ENCODE peak calls at places on chromosomes 11 and 22, in seven cellular contexts. One of them, this sample, is unnamed.

GRCh38 chr11:90330632-90331031 is 107.8 kb upstream of the CHORDC1 start:
- DNase-seq in H9: no peak
- DNase-seq in IMR-90: no peak
- DNase-seq in neuronal stem cell: no peak
- DNase-seq in mesenchymal stem cell: no peak
- DNase-seq in mesendoderm: no peak
- DNase-seq in H1: no peak
- DNase-seq in this sample: no peak

GRCh38 chr11:78961938-78962701 is 387.5 kb upstream of the NARS2 start:
- DNase-seq in H9: peak
- DNase-seq in IMR-90: peak
- DNase-seq in neuronal stem cell: peak
- DNase-seq in mesenchymal stem cell: peak
- DNase-seq in mesendoderm: peak
- DNase-seq in H1: peak
- DNase-seq in this sample: no peak

GRCh38 chr11:119797137-119797611 is 68.2 kb upstream of the NECTIN1 start:
- DNase-seq in H9: no peak
- DNase-seq in IMR-90: no peak
- DNase-seq in neuronal stem cell: peak
- DNase-seq in mesenchymal stem cell: no peak
- DNase-seq in mesendoderm: no peak
- DNase-seq in H1: no peak
- DNase-seq in this sample: no peak

GRCh38 chr22:30036656-30037055 is 43.6 kb upstream of the HORMAD2 start:
- DNase-seq in H9: no peak
- DNase-seq in IMR-90: peak
- DNase-seq in neuronal stem cell: no peak
- DNase-seq in mesenchymal stem cell: peak
- DNase-seq in mesendoderm: peak
- DNase-seq in H1: no peak
- DNase-seq in this sample: peak

GRCh38 chr11:134414772-134415765 is 3.0 kb upstream of the B3GAT1 start:
- DNase-seq in H9: no peak
- DNase-seq in IMR-90: no peak
- DNase-seq in neuronal stem cell: no peak
- DNase-seq in mesenchymal stem cell: no peak
- DNase-seq in mesendoderm: no peak
- DNase-seq in H1: no peak
- DNase-seq in this sample: no peak

GRCh38 chr11:75867778-75868374 is 52.9 kb downstream of the UVRAG start:
- DNase-seq in H9: no peak
- DNase-seq in IMR-90: peak
- DNase-seq in neuronal stem cell: peak
- DNase-seq in mesenchymal stem cell: peak
- DNase-seq in mesendoderm: peak
- DNase-seq in H1: no peak
- DNase-seq in this sample: peak

GRCh38 chr22:17158568-17159503 is at the start of gene HDHD5:
- DNase-seq in H9: peak
- DNase-seq in IMR-90: peak
- DNase-seq in neuronal stem cell: peak
- DNase-seq in mesenchymal stem cell: peak
- DNase-seq in mesendoderm: peak
- DNase-seq in H1: peak
- DNase-seq in this sample: peak

GRCh38 chr11:107702109-107702660 is 9.7 kb downstream of the SLN start:
- DNase-seq in H9: no peak
- DNase-seq in IMR-90: no peak
- DNase-seq in neuronal stem cell: no peak
- DNase-seq in mesenchymal stem cell: peak
- DNase-seq in mesendoderm: peak
- DNase-seq in H1: no peak
- DNase-seq in this sample: peak

GRCh38 chr11:27518522-27518921 is 12.0 kb upstream of the LIN7C start:
- DNase-seq in H9: no peak
- DNase-seq in IMR-90: no peak
- DNase-seq in neuronal stem cell: no peak
- DNase-seq in mesenchymal stem cell: no peak
- DNase-seq in mesendoderm: no peak
- DNase-seq in H1: no peak
- DNase-seq in this sample: no peak

GRCh38 chr11:120130991-120131760 is 6.7 kb downstream of the TRIM29 start:
- DNase-seq in H9: no peak
- DNase-seq in IMR-90: no peak
- DNase-seq in neuronal stem cell: no peak
- DNase-seq in mesenchymal stem cell: no peak
- DNase-seq in mesendoderm: no peak
- DNase-seq in H1: peak
- DNase-seq in this sample: no peak

GRCh38 chr11:79564288-79564925 is 123.6 kb upstream of the TENM4 start:
- DNase-seq in H9: no peak
- DNase-seq in IMR-90: no peak
- DNase-seq in neuronal stem cell: no peak
- DNase-seq in mesenchymal stem cell: no peak
- DNase-seq in mesendoderm: no peak
- DNase-seq in H1: no peak
- DNase-seq in this sample: no peak

GRCh38 chr11:112593440-112593839 is 332.8 kb upstream of the PLET1 start:
- DNase-seq in H9: no peak
- DNase-seq in IMR-90: no peak
- DNase-seq in neuronal stem cell: no peak
- DNase-seq in mesenchymal stem cell: no peak
- DNase-seq in mesendoderm: no peak
- DNase-seq in H1: no peak
- DNase-seq in this sample: no peak

GRCh38 chr11:118625976-118626375 is 18.6 kb downstream of the PHLDB1 start:
- DNase-seq in H9: peak
- DNase-seq in IMR-90: no peak
- DNase-seq in neuronal stem cell: no peak
- DNase-seq in mesenchymal stem cell: peak
- DNase-seq in mesendoderm: peak
- DNase-seq in H1: no peak
- DNase-seq in this sample: no peak

GRCh38 chr11:86459682-86460460 is 85.2 kb downstream of the CCDC81 start:
- DNase-seq in H9: peak
- DNase-seq in IMR-90: peak
- DNase-seq in neuronal stem cell: no peak
- DNase-seq in mesenchymal stem cell: peak
- DNase-seq in mesendoderm: peak
- DNase-seq in H1: no peak
- DNase-seq in this sample: no peak

GRCh38 chr11:65595921-65596281 is 301 bp upstream of the KCNK7 start:
- DNase-seq in H9: no peak
- DNase-seq in IMR-90: no peak
- DNase-seq in neuronal stem cell: no peak
- DNase-seq in mesenchymal stem cell: no peak
- DNase-seq in mesendoderm: no peak
- DNase-seq in H1: no peak
- DNase-seq in this sample: no peak

GRCh38 chr11:93997741-93998140 is 23.4 kb upstream of the HEPHL1 start:
- DNase-seq in H9: no peak
- DNase-seq in IMR-90: no peak
- DNase-seq in neuronal stem cell: no peak
- DNase-seq in mesenchymal stem cell: no peak
- DNase-seq in mesendoderm: no peak
- DNase-seq in H1: no peak
- DNase-seq in this sample: no peak
- H3K18ac ChIP-seq in H9: no peak
- H3K18ac ChIP-seq in IMR-90: no peak
- H3K18ac ChIP-seq in neuronal stem cell: no peak
- H3K18ac ChIP-seq in mesenchymal stem cell: no peak
- H3K18ac ChIP-seq in mesendoderm: no peak
- H3K18ac ChIP-seq in H1: no peak
- H3K18ac ChIP-seq in this sample: no peak

DNA sequence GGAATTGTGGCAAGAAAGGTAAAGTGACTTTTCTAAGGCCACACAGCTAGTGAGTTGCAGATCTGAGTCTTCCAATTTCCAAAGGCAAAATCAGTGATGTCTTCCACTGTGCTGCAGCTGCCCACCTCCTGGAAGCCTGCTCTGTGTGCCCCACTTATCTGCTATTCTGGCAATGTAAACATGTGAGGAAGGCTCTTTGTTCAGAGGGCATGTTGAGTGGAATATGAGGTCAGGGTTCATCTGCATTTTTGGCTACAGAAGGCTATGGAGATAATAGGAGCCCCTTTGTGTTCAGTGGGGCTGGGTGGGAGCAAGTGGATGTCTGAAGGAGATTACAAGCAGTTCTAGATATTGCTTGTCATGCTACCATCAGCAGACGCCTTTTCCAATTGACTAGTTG is 396.2 kb downstream of the BUD13 start:
- DNase-seq in H9: no peak
- DNase-seq in IMR-90: no peak
- DNase-seq in neuronal stem cell: no peak
- DNase-seq in mesenchymal stem cell: no peak
- DNase-seq in mesendoderm: no peak
- DNase-seq in H1: no peak
- DNase-seq in this sample: no peak
- H3K4ac ChIP-seq in H9: no peak
- H3K4ac ChIP-seq in IMR-90: no peak
- H3K4ac ChIP-seq in neuronal stem cell: no peak
- H3K4ac ChIP-seq in mesenchymal stem cell: no peak
- H3K4ac ChIP-seq in mesendoderm: no peak
- H3K4ac ChIP-seq in H1: no peak
- H3K4ac ChIP-seq in this sample: no peak

GRCh38 chr11:57172031-57172430 is 9.7 kb upstream of the LRRC55 start:
- DNase-seq in H9: no peak
- DNase-seq in IMR-90: no peak
- DNase-seq in neuronal stem cell: no peak
- DNase-seq in mesenchymal stem cell: no peak
- DNase-seq in mesendoderm: no peak
- DNase-seq in H1: no peak
- DNase-seq in this sample: no peak
- H2BK5ac ChIP-seq in H9: no peak
- H2BK5ac ChIP-seq in IMR-90: no peak
- H2BK5ac ChIP-seq in neuronal stem cell: no peak
- H2BK5ac ChIP-seq in mesenchymal stem cell: no peak
- H2BK5ac ChIP-seq in mesendoderm: no peak
- H2BK5ac ChIP-seq in H1: no peak
- H2BK5ac ChIP-seq in this sample: no peak

GRCh38 chr22:49406047-49406650 is 421.5 kb downstream of the BRD1 start:
- DNase-seq in H9: peak
- DNase-seq in IMR-90: no peak
- DNase-seq in neuronal stem cell: no peak
- DNase-seq in mesenchymal stem cell: no peak
- DNase-seq in mesendoderm: no peak
- DNase-seq in H1: no peak
- DNase-seq in this sample: no peak
- H3K18ac ChIP-seq in H9: no peak
- H3K18ac ChIP-seq in IMR-90: no peak
- H3K18ac ChIP-seq in neuronal stem cell: no peak
- H3K18ac ChIP-seq in mesenchymal stem cell: no peak
- H3K18ac ChIP-seq in mesendoderm: no peak
- H3K18ac ChIP-seq in H1: no peak
- H3K18ac ChIP-seq in this sample: no peak

DNA sequence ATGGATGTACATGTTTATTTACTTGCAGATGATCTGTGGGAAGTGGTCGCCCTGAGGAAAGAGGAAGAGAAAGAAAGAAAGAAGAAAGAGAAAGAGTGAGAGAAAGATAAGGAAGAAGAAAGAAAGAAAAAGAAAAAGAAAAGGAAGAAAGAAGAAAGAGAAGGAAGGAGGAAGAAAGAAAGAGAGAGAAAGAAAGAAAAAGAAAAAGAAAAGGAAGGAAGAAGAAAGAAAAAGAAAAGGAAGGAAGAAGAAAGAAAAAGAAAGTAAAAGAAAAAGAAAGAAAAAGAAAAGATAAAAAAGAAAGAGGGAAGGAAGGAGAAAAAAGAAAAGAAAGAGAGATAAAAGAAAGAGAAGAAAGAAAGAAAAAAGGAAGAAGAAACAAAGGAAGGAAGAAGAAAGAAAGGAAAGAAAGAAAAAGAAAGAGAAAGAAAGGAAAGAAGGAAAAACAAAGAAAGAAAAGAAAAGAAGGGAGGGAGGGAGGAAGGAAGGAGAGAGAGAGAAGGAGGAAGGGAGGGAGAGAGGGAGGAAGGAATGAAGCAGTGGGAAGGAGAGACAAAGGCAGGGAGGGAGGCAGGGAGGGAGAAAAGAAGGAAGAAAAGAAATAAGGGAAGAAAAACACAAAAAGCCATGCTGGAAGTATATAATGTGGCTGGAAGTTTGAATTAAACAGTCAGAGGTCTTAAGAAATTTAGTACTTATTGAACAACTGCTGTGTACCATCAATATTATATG is 976.6 kb downstream of the FAM181B start:
- DNase-seq in H9: no peak
- DNase-seq in IMR-90: no peak
- DNase-seq in neuronal stem cell: no peak
- DNase-seq in mesenchymal stem cell: no peak
- DNase-seq in mesendoderm: no peak
- DNase-seq in H1: no peak
- DNase-seq in this sample: no peak
- H3K4ac ChIP-seq in H9: no peak
- H3K4ac ChIP-seq in IMR-90: no peak
- H3K4ac ChIP-seq in neuronal stem cell: no peak
- H3K4ac ChIP-seq in mesenchymal stem cell: no peak
- H3K4ac ChIP-seq in mesendoderm: no peak
- H3K4ac ChIP-seq in H1: no peak
- H3K4ac ChIP-seq in this sample: no peak

GRCh38 chr22:28570697-28571373 is 108.8 kb downstream of the TTC28 start:
- DNase-seq in H9: no peak
- DNase-seq in IMR-90: no peak
- DNase-seq in neuronal stem cell: no peak
- DNase-seq in mesenchymal stem cell: no peak
- DNase-seq in mesendoderm: no peak
- DNase-seq in H1: no peak
- DNase-seq in this sample: no peak

GRCh38 chr22:28574159-28574788 is 105.4 kb downstream of the TTC28 start:
- DNase-seq in H9: no peak
- DNase-seq in IMR-90: no peak
- DNase-seq in neuronal stem cell: no peak
- DNase-seq in mesenchymal stem cell: no peak
- DNase-seq in mesendoderm: no peak
- DNase-seq in H1: no peak
- DNase-seq in this sample: no peak
- H2BK5ac ChIP-seq in H9: no peak
- H2BK5ac ChIP-seq in IMR-90: no peak
- H2BK5ac ChIP-seq in neuronal stem cell: no peak
- H2BK5ac ChIP-seq in mesenchymal stem cell: no peak
- H2BK5ac ChIP-seq in mesendoderm: no peak
- H2BK5ac ChIP-seq in H1: no peak
- H2BK5ac ChIP-seq in this sample: no peak

GRCh38 chr11:93133710-93134109 is 64.1 kb downstream of the SLC36A4 start:
- DNase-seq in H9: no peak
- DNase-seq in IMR-90: peak
- DNase-seq in neuronal stem cell: no peak
- DNase-seq in mesenchymal stem cell: peak
- DNase-seq in mesendoderm: no peak
- DNase-seq in H1: no peak
- DNase-seq in this sample: peak

GRCh38 chr11:93128574-93128973 is 69.2 kb downstream of the SLC36A4 start:
- DNase-seq in H9: no peak
- DNase-seq in IMR-90: no peak
- DNase-seq in neuronal stem cell: no peak
- DNase-seq in mesenchymal stem cell: no peak
- DNase-seq in mesendoderm: no peak
- DNase-seq in H1: no peak
- DNase-seq in this sample: no peak

GRCh38 chr11:93131709-93132108 is 66.1 kb downstream of the SLC36A4 start:
- DNase-seq in H9: no peak
- DNase-seq in IMR-90: no peak
- DNase-seq in neuronal stem cell: no peak
- DNase-seq in mesenchymal stem cell: no peak
- DNase-seq in mesendoderm: peak
- DNase-seq in H1: no peak
- DNase-seq in this sample: no peak
- H3K18ac ChIP-seq in H9: no peak
- H3K18ac ChIP-seq in IMR-90: no peak
- H3K18ac ChIP-seq in neuronal stem cell: no peak
- H3K18ac ChIP-seq in mesenchymal stem cell: no peak
- H3K18ac ChIP-seq in mesendoderm: no peak
- H3K18ac ChIP-seq in H1: no peak
- H3K18ac ChIP-seq in this sample: no peak

This sample was measured in trophoblast cell.